ENCODE peak calls at places on chromosomes 5 and 9, in seven cellular contexts. K is K562, X is fibroblast of pulmonary artery, A is body of pancreas, B is AG09309, Q is cardiac fibroblast, J is WERI-Rb-1. S is an unnamed sample.

GRCh38 chr9:134289241-134289875 is 36.9 kb upstream of the RXRA start:
- DNase-seq in K (no peak), X (no peak), J (no peak), B (no peak), A (no peak), Q (no peak), S (no peak)

GRCh38 chr9:98609646-98610045 is 99.1 kb downstream of the GABBR2 start:
- DNase-seq in J (no peak), B (no peak), X (no peak), A (no peak), K (no peak), Q (no peak), S (no peak)

GRCh38 chr5:133581918-133582317 is 30.4 kb downstream of the FSTL4 start:
- DNase-seq in B (no peak), K (no peak), Q (no peak), J (no peak), X (no peak), A (no peak), S (no peak)

GRCh38 chr5:66494437-66494836 is 101.8 kb upstream of the MAST4 start:
- DNase-seq in Q (no peak), A (no peak), K (peak; percentile 32), J (peak; percentile 16), X (no peak), B (no peak), S (no peak)

GRCh38 chr9:127035423-127035822 is 87.0 kb downstream of the ANGPTL2 start:
- DNase-seq in A (peak; percentile 19), B (no peak), K (no peak), Q (peak; percentile 97), X (peak; percentile 95), J (no peak), S (peak; percentile 80)

GRCh38 chr9:131621551-131622321 is 76.4 kb downstream of the PRRT1B start:
- DNase-seq in B (no peak), K (no peak), X (no peak), J (no peak), Q (no peak), A (no peak), S (no peak)

GRCh38 chr9:33809506-33809905 is 7.5 kb upstream of the UBE2R2 start:
- DNase-seq in J (no peak), A (no peak), K (no peak), Q (no peak), B (no peak), X (no peak), S (no peak)

GRCh38 chr9:6716766-6717165 is 41.0 kb upstream of the KDM4C start:
- DNase-seq in K (no peak), B (no peak), A (no peak), X (no peak), Q (no peak), J (no peak), S (no peak)

GRCh38 chr5:177233206-177233605 is 70.3 kb downstream of the RAB24 start:
- DNase-seq in J (no peak), B (no peak), K (no peak), Q (no peak), X (no peak), A (no peak), S (peak; percentile 44)

GRCh38 chr9:135030711-135031245 is 56.7 kb upstream of the OLFM1 start:
- DNase-seq in B (no peak), A (no peak), K (no peak), J (peak; percentile 45), Q (no peak), X (no peak), S (no peak)

GRCh38 chr9:72129271-72130156 is 19.7 kb upstream of the GDA start:
- DNase-seq in J (no peak), K (no peak), A (peak; percentile 36), Q (no peak), B (no peak), X (no peak), S (no peak)

GRCh38 chr5:45408067-45408466 is 288.1 kb downstream of the HCN1 start:
- DNase-seq in Q (no peak), K (no peak), B (no peak), J (no peak), X (no peak), A (no peak), S (no peak)

GRCh38 chr9:131803758-131804411 is 64.0 kb upstream of the RAPGEF1 start:
- DNase-seq in J (no peak), Q (no peak), X (no peak), B (no peak), K (no peak), A (no peak), S (no peak)

GRCh38 chr9:33167084-33167948 is at the start of gene B4GALT1:
- DNase-seq in J (peak; percentile 94), X (peak; percentile 96), A (peak; percentile 94), K (peak; percentile 89), B (peak; percentile 79), Q (peak; percentile 91), S (peak; percentile 97)

GRCh38 chr5:146662229-146662628 is 146.2 kb upstream of the GPR151 start:
- DNase-seq in Q (peak; percentile 9), K (peak; percentile 22), X (peak; percentile 53), A (peak; percentile 15), B (no peak), J (peak; percentile 23), S (no peak)

GRCh38 chr5:176490291-176490690 is 42.1 kb downstream of the FAF2 start:
- DNase-seq in J (no peak), X (no peak), Q (no peak), K (no peak), B (no peak), A (no peak), S (no peak)

GRCh38 chr5:122362361-122362760 is 50.3 kb downstream of the SNCAIP start:
- DNase-seq in B (no peak), K (no peak), Q (no peak), X (peak; percentile 63), J (no peak), A (no peak), S (no peak)

GRCh38 chr5:88269222-88269771 is 652 bp upstream of the TMEM161B start:
- DNase-seq in K (peak; percentile 25), A (peak; percentile 14), B (no peak), Q (peak; percentile 22), J (peak; percentile 10), X (peak; percentile 28), S (peak; percentile 30)

GRCh38 chr9:4126184-4126865 is 173.5 kb downstream of the GLIS3 start:
- DNase-seq in X (peak; percentile 76), J (no peak), A (no peak), B (peak; percentile 47), K (no peak), Q (peak; percentile 86), S (peak; percentile 40)

GRCh38 chr5:30607301-30607700 is 586.2 kb upstream of the CDH6 start:
- DNase-seq in J (no peak), B (no peak), Q (no peak), X (no peak), A (no peak), K (no peak), S (no peak)

GRCh38 chr9:10252174-10252573 is 360.6 kb downstream of the PTPRD start:
- DNase-seq in J (no peak), Q (no peak), X (no peak), K (no peak), A (no peak), B (no peak), S (no peak)

DNA sequence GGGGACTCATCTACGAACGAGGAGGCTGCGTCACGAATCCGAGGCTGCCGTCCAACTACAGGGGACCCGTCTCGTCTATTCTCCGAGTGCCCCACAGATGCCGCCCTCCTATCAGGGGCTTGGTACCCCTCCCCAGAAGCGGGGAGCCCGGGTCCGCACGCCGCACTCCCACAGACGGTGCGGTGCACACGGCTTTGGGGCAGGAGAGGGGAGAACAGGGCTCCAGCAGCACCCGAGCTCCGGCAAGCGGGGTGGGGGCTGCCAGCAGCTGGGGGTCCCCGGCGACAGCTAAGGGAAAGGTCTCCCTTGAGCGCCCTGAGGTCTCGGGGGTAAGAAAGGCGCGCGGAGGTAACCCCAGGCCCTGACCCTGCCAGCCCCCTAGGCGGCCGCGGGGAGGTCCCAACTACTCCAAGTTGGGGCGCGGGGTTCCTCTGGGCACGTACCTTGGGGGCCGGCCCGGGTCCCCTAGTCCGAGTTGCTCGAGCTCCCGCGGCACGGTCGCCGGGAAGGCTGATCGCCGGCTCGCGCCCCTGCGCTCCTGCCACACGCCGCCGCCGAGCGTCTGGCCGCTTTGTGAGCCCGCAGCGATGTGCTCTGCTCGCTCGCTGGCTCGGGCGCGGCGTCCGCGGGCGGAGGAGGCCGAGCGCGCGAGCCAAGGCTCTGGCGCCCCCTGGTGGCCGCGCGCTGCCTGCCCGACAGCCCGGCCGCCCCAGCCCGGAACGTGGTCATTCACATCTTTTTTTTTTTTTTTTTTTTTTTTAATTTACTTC is at the start of gene SPOCK1:
- DNase-seq in Q (peak; percentile 75), X (peak; percentile 81), A (peak; percentile 77), J (peak; percentile 68), K (peak; percentile 67), B (peak; percentile 14), S (peak; percentile 72)
- TF ChIP-seq CTCF in Q (peak; percentile 20), X (peak; percentile 19), A (peak; percentile 51), J (peak; percentile 64), K (peak; percentile 75), B (peak; percentile 53), S (peak; percentile 42)

GRCh38 chr5:68406344-68406743 is 190.8 kb downstream of the PIK3R1 start:
- DNase-seq in J (no peak), X (no peak), B (no peak), K (no peak), Q (no peak), A (no peak), S (no peak)
- H3K4me3 ChIP-seq in J (no peak overlapping the region), X (no peak overlapping the region), B (no peak overlapping the region), K (no peak overlapping the region), Q (no peak overlapping the region), A (no peak overlapping the region), S (no peak overlapping the region)

DNA sequence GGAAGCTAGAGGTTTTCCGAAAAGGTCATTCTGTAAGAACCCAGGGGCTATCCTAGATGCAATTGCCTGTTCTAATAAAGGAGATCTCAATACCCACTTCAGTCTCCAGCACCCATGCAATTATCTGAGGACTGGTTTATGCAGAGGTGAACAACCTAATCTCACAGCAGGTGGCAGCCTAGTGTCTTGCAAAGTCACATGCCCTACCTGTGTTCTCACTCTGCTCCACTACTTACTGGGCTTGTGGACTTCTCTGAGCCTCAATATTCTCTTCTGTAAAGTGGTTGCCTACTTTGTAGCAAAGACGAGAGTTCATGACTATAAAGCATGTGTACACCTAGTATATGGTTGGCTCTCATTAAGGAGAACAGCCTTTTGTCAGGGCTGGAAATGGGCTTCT is 21.0 kb upstream of the ALDH1B1 start:
- DNase-seq in K (peak; percentile 68), A (peak; percentile 57), J (peak; percentile 73), Q (peak; percentile 35), B (no peak), X (peak; percentile 24), S (no peak)
- TF ChIP-seq CTCF in K (peak; percentile 91), A (peak; percentile 64), J (peak; percentile 72), Q (no peak), B (peak; percentile 34), X (no peak), S (peak; percentile 20)

GRCh38 chr9:107190031-107190935 is 92.8 kb upstream of the RAD23B start:
- DNase-seq in J (peak; percentile 30), Q (peak; percentile 73), B (no peak), A (no peak), X (peak; percentile 30), K (no peak), S (peak; percentile 80)
- H3K4me3 ChIP-seq in J (no peak overlapping the region), Q (no peak overlapping the region), B (no peak overlapping the region), A (no peak overlapping the region), X (no peak overlapping the region), K (no peak overlapping the region), S (no peak overlapping the region)

DNA sequence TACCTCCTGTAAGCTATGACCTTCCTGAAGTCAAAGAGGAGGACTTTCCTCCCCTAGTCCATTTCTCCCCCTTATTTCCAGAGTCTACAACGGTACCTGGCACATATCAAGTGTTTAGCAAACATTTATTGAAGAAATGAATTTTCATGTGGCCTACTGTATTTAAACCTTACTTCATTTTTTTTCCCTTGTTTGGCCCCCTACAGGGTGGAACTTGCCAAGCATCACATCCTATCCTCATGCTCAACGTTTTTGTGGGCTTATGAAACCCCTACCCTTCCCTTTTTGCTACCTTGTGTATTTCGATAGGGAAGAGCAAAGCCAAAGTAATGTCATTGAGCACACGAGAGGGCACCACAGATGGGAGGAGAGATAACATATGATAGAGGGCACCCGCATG is 1857.8 kb upstream of the WWC1 start:
- DNase-seq in A (no peak), B (no peak), X (no peak), Q (no peak), K (no peak), J (no peak), S (no peak)
- TF ChIP-seq CTCF in A (no peak), B (no peak), X (no peak), Q (no peak), K (no peak), J (no peak), S (no peak)

S was measured in foreskin fibroblast.